ENCODE peak calls at places on chromosomes 13 and 19, in six cellular contexts. One of them, this sample, is unnamed.

GRCh38 chr13:102277286-102277685 is 124.6 kb downstream of the FGF14 start:
- DNase-seq in MM.1S: no peak
- DNase-seq in HFF-Myc: no peak
- DNase-seq in heart left ventricle: peak
- DNase-seq in epithelial cell of esophagus: no peak
- DNase-seq in cardiac fibroblast: no peak
- DNase-seq in this sample: no peak

GRCh38 chr13:93029536-93029935 is 197.1 kb upstream of the GPC6 start:
- DNase-seq in epithelial cell of esophagus: peak
- DNase-seq in heart left ventricle: no peak
- DNase-seq in cardiac fibroblast: peak
- DNase-seq in HFF-Myc: no peak
- DNase-seq in MM.1S: no peak
- DNase-seq in this sample: peak

GRCh38 chr13:100108913-100109507 is 20.1 kb downstream of the PCCA start:
- DNase-seq in epithelial cell of esophagus: peak
- DNase-seq in heart left ventricle: no peak
- DNase-seq in MM.1S: no peak
- DNase-seq in HFF-Myc: no peak
- DNase-seq in cardiac fibroblast: peak
- DNase-seq in this sample: no peak

GRCh38 chr19:38527466-38528136 is 90.2 kb downstream of the MAP4K1 start:
- DNase-seq in cardiac fibroblast: no peak
- DNase-seq in MM.1S: no peak
- DNase-seq in HFF-Myc: no peak
- DNase-seq in epithelial cell of esophagus: no peak
- DNase-seq in heart left ventricle: no peak
- DNase-seq in this sample: no peak

GRCh38 chr13:101398191-101398590 is 18.1 kb downstream of the NALCN start:
- DNase-seq in HFF-Myc: no peak
- DNase-seq in epithelial cell of esophagus: peak
- DNase-seq in cardiac fibroblast: peak
- DNase-seq in heart left ventricle: no peak
- DNase-seq in MM.1S: no peak
- DNase-seq in this sample: peak

GRCh38 chr13:30224732-30225131 is 82.6 kb downstream of the KATNAL1 start:
- DNase-seq in epithelial cell of esophagus: peak
- DNase-seq in heart left ventricle: no peak
- DNase-seq in MM.1S: no peak
- DNase-seq in cardiac fibroblast: peak
- DNase-seq in HFF-Myc: no peak
- DNase-seq in this sample: peak

GRCh38 chr13:71828117-71828516 is 38.9 kb downstream of the DACH1 start:
- DNase-seq in epithelial cell of esophagus: no peak
- DNase-seq in cardiac fibroblast: no peak
- DNase-seq in HFF-Myc: no peak
- DNase-seq in MM.1S: peak
- DNase-seq in heart left ventricle: no peak
- DNase-seq in this sample: no peak

GRCh38 chr19:33520048-33520643 is 1.4 kb downstream of the PEPD start:
- DNase-seq in cardiac fibroblast: no peak
- DNase-seq in HFF-Myc: no peak
- DNase-seq in epithelial cell of esophagus: no peak
- DNase-seq in MM.1S: no peak
- DNase-seq in heart left ventricle: no peak
- DNase-seq in this sample: no peak

GRCh38 chr19:3976495-3977241 is 5.8 kb upstream of the DAPK3 start:
- DNase-seq in cardiac fibroblast: no peak
- DNase-seq in MM.1S: no peak
- DNase-seq in HFF-Myc: no peak
- DNase-seq in epithelial cell of esophagus: no peak
- DNase-seq in heart left ventricle: peak
- DNase-seq in this sample: no peak

GRCh38 chr13:110521946-110522345 is 39.6 kb downstream of the RAB20 start:
- DNase-seq in cardiac fibroblast: no peak
- DNase-seq in HFF-Myc: no peak
- DNase-seq in epithelial cell of esophagus: no peak
- DNase-seq in heart left ventricle: no peak
- DNase-seq in MM.1S: no peak
- DNase-seq in this sample: no peak

GRCh38 chr19:50513746-50514345 is at the start of gene ASPDH:
- DNase-seq in epithelial cell of esophagus: no peak
- DNase-seq in HFF-Myc: no peak
- DNase-seq in heart left ventricle: no peak
- DNase-seq in MM.1S: no peak
- DNase-seq in cardiac fibroblast: no peak
- DNase-seq in this sample: no peak

GRCh38 chr13:38648912-38649311 is 38.0 kb upstream of the FREM2 start:
- DNase-seq in MM.1S: no peak
- DNase-seq in epithelial cell of esophagus: no peak
- DNase-seq in HFF-Myc: no peak
- DNase-seq in cardiac fibroblast: no peak
- DNase-seq in heart left ventricle: no peak
- DNase-seq in this sample: no peak

GRCh38 chr13:41565221-41565620 is 107.9 kb downstream of the RGCC start:
- DNase-seq in heart left ventricle: no peak
- DNase-seq in MM.1S: no peak
- DNase-seq in cardiac fibroblast: peak
- DNase-seq in epithelial cell of esophagus: peak
- DNase-seq in HFF-Myc: no peak
- DNase-seq in this sample: peak

GRCh38 chr19:18931316-18932162 is 9.5 kb downstream of the HOMER3 start:
- DNase-seq in MM.1S: no peak
- DNase-seq in cardiac fibroblast: no peak
- DNase-seq in heart left ventricle: no peak
- DNase-seq in HFF-Myc: no peak
- DNase-seq in epithelial cell of esophagus: no peak
- DNase-seq in this sample: no peak

GRCh38 chr13:111317571-111318360 is 2.7 kb upstream of the TEX29 start:
- DNase-seq in HFF-Myc: no peak
- DNase-seq in cardiac fibroblast: no peak
- DNase-seq in MM.1S: no peak
- DNase-seq in epithelial cell of esophagus: no peak
- DNase-seq in heart left ventricle: no peak
- DNase-seq in this sample: no peak

GRCh38 chr19:18514800-18515682 is 6.8 kb downstream of the ELL start:
- DNase-seq in epithelial cell of esophagus: peak
- DNase-seq in cardiac fibroblast: peak
- DNase-seq in MM.1S: no peak
- DNase-seq in heart left ventricle: peak
- DNase-seq in HFF-Myc: no peak
- DNase-seq in this sample: peak

GRCh38 chr13:29522044-29522685 is 73.3 kb downstream of the SLC7A1 start:
- DNase-seq in cardiac fibroblast: peak
- DNase-seq in HFF-Myc: no peak
- DNase-seq in epithelial cell of esophagus: no peak
- DNase-seq in heart left ventricle: peak
- DNase-seq in MM.1S: no peak
- DNase-seq in this sample: peak

GRCh38 chr13:98349731-98350305 is 172.7 kb upstream of the RNF113B start:
- DNase-seq in MM.1S: no peak
- DNase-seq in cardiac fibroblast: no peak
- DNase-seq in heart left ventricle: peak
- DNase-seq in HFF-Myc: no peak
- DNase-seq in epithelial cell of esophagus: no peak
- DNase-seq in this sample: no peak

GRCh38 chr19:11091343-11092153 is 2.3 kb downstream of the LDLR start:
- DNase-seq in cardiac fibroblast: peak
- DNase-seq in heart left ventricle: peak
- DNase-seq in epithelial cell of esophagus: peak
- DNase-seq in MM.1S: no peak
- DNase-seq in HFF-Myc: peak
- DNase-seq in this sample: peak

GRCh38 chr19:15540435-15540834 is 32.1 kb downstream of the CYP4F22 start:
- DNase-seq in epithelial cell of esophagus: no peak
- DNase-seq in MM.1S: no peak
- DNase-seq in HFF-Myc: no peak
- DNase-seq in heart left ventricle: no peak
- DNase-seq in cardiac fibroblast: no peak
- DNase-seq in this sample: no peak

GRCh38 chr13:71866173-71867091 is 572 bp downstream of the DACH1 start:
- DNase-seq in HFF-Myc: no peak
- DNase-seq in cardiac fibroblast: no peak
- DNase-seq in heart left ventricle: peak
- DNase-seq in MM.1S: peak
- DNase-seq in epithelial cell of esophagus: peak
- DNase-seq in this sample: peak

GRCh38 chr19:53549354-53549753 is 11.4 kb downstream of the ZNF331 start:
- DNase-seq in HFF-Myc: no peak
- DNase-seq in epithelial cell of esophagus: peak
- DNase-seq in cardiac fibroblast: peak
- DNase-seq in MM.1S: no peak
- DNase-seq in heart left ventricle: no peak
- DNase-seq in this sample: peak

GRCh38 chr13:81565849-81566248 is 1224.9 kb upstream of the SPRY2 start:
- DNase-seq in cardiac fibroblast: no peak
- DNase-seq in epithelial cell of esophagus: no peak
- DNase-seq in MM.1S: no peak
- DNase-seq in HFF-Myc: no peak
- DNase-seq in heart left ventricle: no peak
- DNase-seq in this sample: no peak

GRCh38 chr13:78709028-78709427 is 50.1 kb upstream of the OBI1 start:
- DNase-seq in heart left ventricle: no peak
- DNase-seq in cardiac fibroblast: peak
- DNase-seq in HFF-Myc: no peak
- DNase-seq in MM.1S: no peak
- DNase-seq in epithelial cell of esophagus: peak
- DNase-seq in this sample: no peak

GRCh38 chr19:48991823-48992570 is 1.1 kb downstream of the GYS1 start:
- DNase-seq in epithelial cell of esophagus: peak
- DNase-seq in HFF-Myc: no peak
- DNase-seq in cardiac fibroblast: peak
- DNase-seq in MM.1S: peak
- DNase-seq in heart left ventricle: peak
- DNase-seq in this sample: peak

GRCh38 chr19:58318297-58318696 is 8.5 kb upstream of the ZSCAN22 start:
- DNase-seq in heart left ventricle: no peak
- DNase-seq in epithelial cell of esophagus: no peak
- DNase-seq in HFF-Myc: no peak
- DNase-seq in cardiac fibroblast: no peak
- DNase-seq in MM.1S: no peak
- DNase-seq in this sample: no peak

GRCh38 chr19:56066152-56067023 is 54.7 kb downstream of the ZNF787 start:
- DNase-seq in HFF-Myc: no peak
- DNase-seq in cardiac fibroblast: peak
- DNase-seq in heart left ventricle: peak
- DNase-seq in epithelial cell of esophagus: peak
- DNase-seq in MM.1S: peak
- DNase-seq in this sample: peak

GRCh38 chr13:39311619-39312018 is 273.4 kb downstream of the NHLRC3 start:
- DNase-seq in epithelial cell of esophagus: peak
- DNase-seq in HFF-Myc: no peak
- DNase-seq in cardiac fibroblast: peak
- DNase-seq in heart left ventricle: peak
- DNase-seq in MM.1S: no peak
- DNase-seq in this sample: no peak

GRCh38 chr19:18967358-18968146 is 26.5 kb upstream of the HOMER3 start:
- DNase-seq in HFF-Myc: no peak
- DNase-seq in cardiac fibroblast: peak
- DNase-seq in heart left ventricle: peak
- DNase-seq in epithelial cell of esophagus: peak
- DNase-seq in MM.1S: no peak
- DNase-seq in this sample: no peak

GRCh38 chr13:111061338-111062045 is 53.6 kb upstream of the ARHGEF7 start:
- DNase-seq in cardiac fibroblast: no peak
- DNase-seq in MM.1S: no peak
- DNase-seq in epithelial cell of esophagus: peak
- DNase-seq in heart left ventricle: no peak
- DNase-seq in HFF-Myc: no peak
- DNase-seq in this sample: no peak

GRCh38 chr13:77507931-77508776 is 27.4 kb upstream of the SCEL start:
- DNase-seq in HFF-Myc: peak
- DNase-seq in epithelial cell of esophagus: peak
- DNase-seq in MM.1S: no peak
- DNase-seq in cardiac fibroblast: peak
- DNase-seq in heart left ventricle: no peak
- DNase-seq in this sample: peak

GRCh38 chr19:43763473-43763939 is 8.7 kb upstream of the SMG9 start:
- DNase-seq in cardiac fibroblast: peak
- DNase-seq in HFF-Myc: no peak
- DNase-seq in epithelial cell of esophagus: peak
- DNase-seq in heart left ventricle: no peak
- DNase-seq in MM.1S: no peak
- DNase-seq in this sample: no peak

DNA sequence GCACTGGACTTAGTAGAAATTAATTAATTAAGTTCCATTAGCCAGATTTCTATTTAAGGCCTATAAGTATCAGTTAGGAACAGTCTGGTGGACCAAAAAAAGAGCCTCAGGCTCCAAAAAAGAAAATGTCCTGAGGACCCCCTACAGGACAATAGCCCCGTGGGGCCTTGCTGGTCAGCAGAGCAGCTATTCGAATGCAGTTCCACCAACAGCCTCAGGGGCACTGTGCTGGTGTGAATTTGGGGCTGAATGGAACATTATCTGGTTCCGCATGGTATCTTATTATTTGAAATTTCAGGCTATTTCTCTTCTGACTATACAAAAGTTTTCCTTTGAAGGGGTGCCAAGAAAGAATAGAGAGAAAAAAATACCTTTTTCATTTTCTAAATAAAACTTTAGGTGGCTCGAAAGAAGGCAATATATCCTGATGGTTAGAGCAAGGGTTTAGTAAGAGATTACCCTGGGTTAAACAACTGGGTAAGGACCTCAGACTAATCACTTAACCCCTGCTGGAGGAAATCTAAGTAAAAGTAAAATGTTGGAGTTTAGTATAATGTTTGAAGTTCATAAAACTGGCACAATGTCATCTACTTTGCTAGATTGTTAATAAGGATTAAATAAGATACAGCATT is 147.2 kb downstream of the MIPEP start:
- DNase-seq in epithelial cell of esophagus: no peak
- DNase-seq in heart left ventricle: no peak
- DNase-seq in HFF-Myc: no peak
- DNase-seq in cardiac fibroblast: peak
- DNase-seq in MM.1S: no peak
- DNase-seq in this sample: no peak
- TF ChIP-seq CTCF in epithelial cell of esophagus: peak
- TF ChIP-seq CTCF in heart left ventricle: peak
- TF ChIP-seq CTCF in HFF-Myc: peak
- TF ChIP-seq CTCF in cardiac fibroblast: peak
- TF ChIP-seq CTCF in MM.1S: peak
- TF ChIP-seq CTCF in this sample: peak

GRCh38 chr19:45999653-46000121 is 4.4 kb downstream of the CCDC61 start:
- DNase-seq in epithelial cell of esophagus: peak
- DNase-seq in MM.1S: no peak
- DNase-seq in HFF-Myc: no peak
- DNase-seq in cardiac fibroblast: peak
- DNase-seq in heart left ventricle: no peak
- DNase-seq in this sample: no peak
- H3K4me3 ChIP-seq in epithelial cell of esophagus: no peak
- H3K4me3 ChIP-seq in MM.1S: no peak
- H3K4me3 ChIP-seq in HFF-Myc: no peak
- H3K4me3 ChIP-seq in cardiac fibroblast: no peak
- H3K4me3 ChIP-seq in heart left ventricle: no peak
- H3K4me3 ChIP-seq in this sample: no peak

GRCh38 chr13:20718958-20719566 is 15.6 kb downstream of the IL17D start:
- DNase-seq in heart left ventricle: no peak
- DNase-seq in HFF-Myc: no peak
- DNase-seq in epithelial cell of esophagus: no peak
- DNase-seq in MM.1S: no peak
- DNase-seq in cardiac fibroblast: no peak
- DNase-seq in this sample: no peak
- TF ChIP-seq CTCF in heart left ventricle: no peak
- TF ChIP-seq CTCF in HFF-Myc: no peak
- TF ChIP-seq CTCF in epithelial cell of esophagus: no peak
- TF ChIP-seq CTCF in MM.1S: no peak
- TF ChIP-seq CTCF in cardiac fibroblast: no peak
- TF ChIP-seq CTCF in this sample: no peak

GRCh38 chr13:113490496-113491417 is at the start of gene DCUN1D2:
- DNase-seq in heart left ventricle: peak
- DNase-seq in MM.1S: peak
- DNase-seq in cardiac fibroblast: peak
- DNase-seq in epithelial cell of esophagus: peak
- DNase-seq in HFF-Myc: peak
- DNase-seq in this sample: peak
- H3K4me3 ChIP-seq in heart left ventricle: peak
- H3K4me3 ChIP-seq in MM.1S: peak
- H3K4me3 ChIP-seq in cardiac fibroblast: peak
- H3K4me3 ChIP-seq in epithelial cell of esophagus: peak
- H3K4me3 ChIP-seq in HFF-Myc: peak
- H3K4me3 ChIP-seq in this sample: peak

This sample was measured in brain microvascular endothelial cell.